ENCODE peak calls at places on chromosome 4, in five cellular contexts. M is Kasumi-1; H is midbrain; K is stimulated activated CD4-positive, alpha-beta T cell treated with anti-CD3 and anti-CD28 coated beads, Interleukin-1b, Interleukin-23, amount 100 ng/mL, for 4 hours; R is Ammon's horn. G is an unnamed sample.

GRCh38 chr4:128635141-128635911 is 174.2 kb upstream of the JADE1 start:
- DNase-seq in M (no peak), H (peak), K (no peak), R (peak), G (peak)

GRCh38 chr4:51830146-51830545 is 12.8 kb upstream of the DCUN1D4 start:
- DNase-seq in M (no peak), H (no peak), K (no peak), R (no peak), G (no peak)

GRCh38 chr4:23877758-23878229 is 12.1 kb downstream of the PPARGC1A start:
- DNase-seq in M (no peak), H (no peak), K (no peak), R (no peak), G (no peak)

GRCh38 chr4:183449193-183449888 is 4.9 kb downstream of the CDKN2AIP start:
- DNase-seq in M (no peak), H (no peak), K (no peak), R (no peak), G (no peak)

GRCh38 chr4:159014896-159015295 is 88.0 kb upstream of the RAPGEF2 start:
- DNase-seq in M (no peak), H (no peak), K (no peak), R (no peak), G (no peak)

GRCh38 chr4:119030536-119030890 is 105.1 kb upstream of the MYOZ2 start:
- DNase-seq in M (no peak), H (no peak), K (no peak), R (no peak), G (no peak)

GRCh38 chr4:142845293-142846070 is 619 bp downstream of the INPP4B start:
- DNase-seq in M (peak), H (no peak), K (no peak), R (peak), G (peak)

GRCh38 chr4:14787894-14788293 is 214.4 kb upstream of the CPEB2 start:
- DNase-seq in M (no peak), H (no peak), K (no peak), R (no peak), G (no peak)

GRCh38 chr4:74638001-74638400 is 156.3 kb downstream of the BTC start:
- DNase-seq in M (no peak), H (no peak), K (no peak), R (no peak), G (no peak)

GRCh38 chr4:39732728-39733127 is 34.8 kb downstream of the UBE2K start:
- DNase-seq in M (peak), H (no peak), K (no peak), R (no peak), G (no peak)

GRCh38 chr4:71453516-71453915 is 114.7 kb downstream of the SLC4A4 start:
- DNase-seq in M (no peak), H (no peak), K (no peak), R (peak), G (no peak)

GRCh38 chr4:88843067-88843723 is 145.6 kb upstream of the NAP1L5 start:
- DNase-seq in M (no peak), H (no peak), K (no peak), R (no peak), G (no peak)

GRCh38 chr4:165112258-165113156 is at the start of gene TMEM192:
- DNase-seq in M (peak), H (peak), K (peak), R (peak), G (peak)

GRCh38 chr4:5884804-5885203 is 8.1 kb downstream of the CRMP1 start:
- DNase-seq in M (no peak), H (no peak), K (no peak), R (no peak), G (no peak)

GRCh38 chr4:150769235-150769634 is 187.3 kb downstream of the MAB21L2 start:
- DNase-seq in M (no peak), H (no peak), K (no peak), R (no peak), G (no peak)

GRCh38 chr4:73055241-73055897 is 14.1 kb downstream of the COX18 start:
- DNase-seq in M (no peak), H (no peak), K (no peak), R (peak), G (no peak)

GRCh38 chr4:48071171-48071570 is 54.6 kb downstream of the NIPAL1 start:
- DNase-seq in M (no peak), H (no peak), K (no peak), R (no peak), G (no peak)

GRCh38 chr4:176508780-176509331 is 189.1 kb downstream of the SPCS3 start:
- DNase-seq in M (no peak), H (no peak), K (no peak), R (no peak), G (no peak)

GRCh38 chr4:29948858-29949257 is 771.3 kb upstream of the PCDH7 start:
- DNase-seq in M (no peak), H (no peak), K (no peak), R (no peak), G (no peak)

GRCh38 chr4:14837860-14838259 is 164.4 kb upstream of the CPEB2 start:
- DNase-seq in M (peak), H (no peak), K (no peak), R (no peak), G (no peak)

GRCh38 chr4:11011249-11011648 is 326.7 kb upstream of the CLNK start:
- DNase-seq in M (no peak), H (no peak), K (no peak), R (no peak), G (no peak)

GRCh38 chr4:94165256-94165655 is 42.4 kb upstream of the SMARCAD1 start:
- DNase-seq in M (no peak), H (no peak), K (no peak), R (no peak), G (no peak)

GRCh38 chr4:98193459-98194105 is 50.3 kb upstream of the STPG2 start:
- DNase-seq in M (no peak), H (no peak), K (no peak), R (no peak), G (no peak)

GRCh38 chr4:165131247-165131832 is 18.7 kb upstream of the TMEM192 start:
- DNase-seq in M (peak), H (peak), K (peak), R (peak), G (peak)

GRCh38 chr4:135277980-135278315 is 1076.4 kb upstream of the PABPC4L start:
- DNase-seq in M (no peak), H (no peak), K (no peak), R (no peak), G (no peak)

GRCh38 chr4:555566-556275 is 20.4 kb downstream of the TMEM271 start:
- DNase-seq in M (no peak), H (no peak), K (no peak), R (no peak), G (no peak)

GRCh38 chr4:101103381-101104142 is 243.8 kb downstream of the PPP3CA start:
- DNase-seq in M (peak), H (peak), K (no peak), R (peak), G (peak)